ENCODE peak calls at places on chromosomes 5 and 9, in four cellular contexts. C, F, K and R are unnamed samples.

GRCh38 chr9:1115370-1115769 is 65.2 kb downstream of the DMRT2 start:
- DNase-seq in C (no peak), F (no peak), K (no peak), R (no peak)

GRCh38 chr5:31664566-31664965 is 25.6 kb downstream of the PDZD2 start:
- DNase-seq in C (no peak), K (peak), F (peak), R (peak)

GRCh38 chr5:1431896-1432295 is 13.3 kb downstream of the SLC6A3 start:
- DNase-seq in F (no peak), K (no peak), C (no peak), R (no peak)

GRCh38 chr9:104232781-104233341 is 138.8 kb downstream of the SMC2 start:
- DNase-seq in C (no peak), F (no peak), K (no peak), R (no peak)

GRCh38 chr5:68047035-68047434 is 168.5 kb upstream of the PIK3R1 start:
- DNase-seq in F (no peak), C (no peak), K (no peak), R (peak)

GRCh38 chr5:38317887-38318286 is 59.5 kb downstream of the EGFLAM start:
- DNase-seq in F (no peak), K (no peak), C (no peak), R (no peak)

GRCh38 chr9:18480649-18481048 is 6.7 kb downstream of the ADAMTSL1 start:
- DNase-seq in C (no peak), K (no peak), F (no peak), R (peak)

GRCh38 chr5:103674739-103675138 is 112.2 kb upstream of the NUDT12 start:
- DNase-seq in F (no peak), C (no peak), K (no peak), R (peak)

GRCh38 chr5:122561209-122561608 is 213.7 kb upstream of the SNX2 start:
- DNase-seq in K (no peak), C (no peak), F (no peak), R (no peak)

GRCh38 chr9:105064248-105065118 is 136.5 kb upstream of the ABCA1 start:
- DNase-seq in C (no peak), F (no peak), K (no peak), R (peak)

GRCh38 chr5:78009937-78010527 is 233.9 kb upstream of the TBCA start:
- DNase-seq in F (no peak), K (no peak), C (no peak), R (peak)

GRCh38 chr5:117621921-117622320 is 1047.3 kb upstream of the SEMA6A start:
- DNase-seq in C (no peak), K (no peak), F (no peak), R (no peak)

GRCh38 chr5:141260458-141261237 is 15.5 kb downstream of the PCDHB15 start:
- DNase-seq in K (no peak), C (no peak), F (no peak), R (peak)

GRCh38 chr5:171601266-171601881 is 181.9 kb downstream of the FGF18 start:
- DNase-seq in F (no peak), K (no peak), C (no peak), R (no peak)

GRCh38 chr9:136584401-136585328 is 38.8 kb upstream of the NOTCH1 start:
- DNase-seq in K (no peak), F (no peak), C (no peak), R (no peak)

GRCh38 chr9:79694676-79695400 is 123.1 kb downstream of the TLE4 start:
- DNase-seq in F (no peak), K (no peak), C (no peak), R (peak)

GRCh38 chr9:122402403-122403268 is 31.8 kb downstream of the PTGS1 start:
- DNase-seq in F (peak), C (no peak), K (no peak), R (peak)

GRCh38 chr5:9473624-9474023 is 72.3 kb downstream of the SEMA5A start:
- DNase-seq in F (no peak), C (no peak), K (no peak), R (peak)

GRCh38 chr5:170141636-170142035 is 35.9 kb downstream of the FOXI1 start:
- DNase-seq in C (no peak), K (peak), F (no peak), R (no peak)

GRCh38 chr5:138943615-138944173 is 68.6 kb upstream of the LRRTM2 start:
- DNase-seq in F (no peak), C (no peak), K (no peak), R (no peak)

GRCh38 chr9:121550569-121551512 is 51.2 kb upstream of the GGTA1 start:
- DNase-seq in C (no peak), K (peak), F (peak), R (peak)

GRCh38 chr5:171521219-171521633 is 101.8 kb downstream of the FGF18 start:
- DNase-seq in F (no peak), C (no peak), K (peak), R (peak)

GRCh38 chr5:33662721-33663435 is 222.1 kb downstream of the TARS1 start:
- DNase-seq in K (no peak), C (no peak), F (no peak), R (peak)

GRCh38 chr9:124054671-124055212 is 43.2 kb downstream of the LHX2 start:
- DNase-seq in C (peak), F (peak), K (no peak), R (peak)

GRCh38 chr5:118253401-118254061 is 734.8 kb downstream of the DTWD2 start:
- DNase-seq in C (no peak), F (no peak), K (no peak), R (no peak)

GRCh38 chr5:160064441-160064840 is 54.8 kb downstream of the PWWP2A start:
- DNase-seq in F (peak), C (no peak), K (no peak), R (no peak)

GRCh38 chr5:133696006-133696584 is 83.8 kb upstream of the FSTL4 start:
- DNase-seq in C (no peak), F (no peak), K (no peak), R (no peak)

GRCh38 chr5:157324237-157324636 is 58.3 kb downstream of the CYFIP2 start:
- DNase-seq in F (peak), K (peak), C (no peak), R (no peak)

GRCh38 chr9:133506653-133507038 is 18.1 kb downstream of the MYMK start:
- DNase-seq in C (no peak), K (no peak), F (no peak), R (peak)

GRCh38 chr5:174910245-174910737 is 185.9 kb downstream of the MSX2 start:
- DNase-seq in F (peak), K (peak), C (no peak), R (peak)

GRCh38 chr5:59099270-59099994 is 516.6 kb downstream of the RAB3C start:
- DNase-seq in C (no peak), K (no peak), F (no peak), R (peak)
- TF ChIP-seq CHD1 in C (no peak), K (no peak), F (no peak), R (no peak)

GRCh38 chr5:81753429-81753828 is 2.5 kb upstream of the SSBP2 start:
- DNase-seq in K (no peak), F (no peak), C (no peak), R (no peak)

GRCh38 chr5:81751009-81751835 is at the start of gene SSBP2:
- DNase-seq in K (peak), C (peak), F (peak), R (peak)

GRCh38 chr5:81754621-81755020 is 3.7 kb upstream of the SSBP2 start:
- DNase-seq in K (no peak), C (no peak), F (peak), R (no peak)

GRCh38 chr5:81751836-81752643 is 1.1 kb upstream of the SSBP2 start:
- DNase-seq in K (no peak), F (no peak), C (no peak), R (no peak)

DNA sequence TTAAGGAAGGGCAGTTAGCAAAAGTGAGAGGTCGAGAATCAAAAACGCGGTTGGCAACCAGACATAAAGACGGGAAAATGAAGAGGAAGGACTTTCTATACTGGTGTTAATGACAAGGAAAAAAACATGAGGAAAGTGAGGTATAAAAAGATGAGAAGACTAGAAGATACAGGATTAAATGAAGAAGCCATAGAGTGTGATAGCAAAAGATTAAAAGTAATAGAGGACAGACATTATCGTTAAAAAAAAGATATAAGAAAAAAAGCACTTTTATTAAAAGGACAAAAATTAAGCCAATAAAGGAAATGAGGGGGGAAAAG is 1.7 kb upstream of the SSBP2 start:
- DNase-seq in F (no peak), K (no peak), C (no peak), R (no peak)
- H3K4me3 ChIP-seq in F (no peak), K (no peak), C (no peak), R (no peak)

GRCh38 chr5:39427633-39428032 is 2.9 kb upstream of the DAB2 start:
- DNase-seq in F (no peak), C (no peak), K (no peak), R (no peak)
- TF ChIP-seq CHD1 in F (no peak), C (no peak), K (no peak), R (no peak)

GRCh38 chr9:118918180-118918579 is 451.1 kb downstream of the BRINP1 start:
- DNase-seq in K (no peak), C (no peak), F (no peak), R (no peak)
- H3K4me3 ChIP-seq in K (no peak), C (no peak), F (no peak), R (no peak)

GRCh38 chr9:72364679-72365524 is at the start of gene ZFAND5:
- DNase-seq in C (peak), K (peak), F (peak), R (peak)

GRCh38 chr9:72363226-72363625 is 1.8 kb downstream of the ZFAND5 start:
- DNase-seq in F (no peak), C (no peak), K (no peak), R (no peak)

GRCh38 chr9:72363908-72364678 is 915 bp downstream of the ZFAND5 start:
- DNase-seq in C (no peak), F (peak), K (peak), R (peak)

GRCh38 chr9:72362680-72363139 is 2.3 kb downstream of the ZFAND5 start:
- DNase-seq in C (peak), F (peak), K (no peak), R (peak)

GRCh38 chr9:72365525-72366256 is 683 bp upstream of the ZFAND5 start:
- DNase-seq in F (peak), K (peak), C (peak), R (peak)
- TF ChIP-seq CHD1 in F (no peak), K (no peak), C (no peak), R (no peak)

DNA sequence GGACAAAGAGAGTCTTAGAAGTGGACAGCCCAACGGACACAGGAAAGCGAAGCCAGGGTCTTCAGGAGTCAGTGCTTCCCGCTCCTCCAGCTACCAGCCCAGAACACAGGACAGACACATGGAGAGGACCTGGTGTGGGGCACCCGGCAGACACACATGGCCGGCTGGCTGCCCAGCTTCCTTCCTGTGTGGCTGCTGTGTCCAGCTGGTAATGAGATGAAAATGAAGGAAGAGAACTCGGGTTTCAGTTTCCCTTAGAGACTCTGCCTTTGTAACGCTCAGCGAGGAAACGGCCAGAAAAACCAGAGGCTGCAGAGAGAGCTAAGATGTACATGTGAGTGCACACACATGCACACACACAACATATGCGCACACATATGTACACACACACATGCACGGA is 87.5 kb downstream of the SECISBP2 start:
- DNase-seq in F (no peak), K (no peak), C (no peak), R (no peak)
- H3K4me3 ChIP-seq in F (no peak), K (no peak), C (peak), R (no peak)